ENCODE peak calls at places on chromosome X, in four cellular contexts. One of them, this sample, is unnamed.
A peak's percentile ranks its signal among the peaks of the same experiment; 100 is the strongest.

GRCh38 chrX:68599256-68600152 is 48.0 kb upstream of the STARD8 start:
- DNase-seq in upper lobe of left lung: no peak
- DNase-seq in AG09309: no peak
- DNase-seq in HFF-Myc: no peak
- DNase-seq in this sample: peak; percentile 17

GRCh38 chrX:150935466-150935865 is 37.0 kb upstream of the CD99L2 start:
- DNase-seq in HFF-Myc: no peak
- DNase-seq in upper lobe of left lung: no peak
- DNase-seq in AG09309: peak; percentile 63
- DNase-seq in this sample: peak; percentile 1

GRCh38 chrX:43958529-43958928 is 14.7 kb downstream of the NDP start:
- DNase-seq in upper lobe of left lung: no peak
- DNase-seq in AG09309: peak; percentile 58
- DNase-seq in HFF-Myc: peak; percentile 49
- DNase-seq in this sample: peak; percentile 89

GRCh38 chrX:118540342-118540741 is 44.7 kb downstream of the DOCK11 start:
- DNase-seq in upper lobe of left lung: no peak
- DNase-seq in HFF-Myc: no peak
- DNase-seq in AG09309: no peak
- DNase-seq in this sample: no peak

GRCh38 chrX:148562846-148563245 is 62.4 kb downstream of the AFF2 start:
- DNase-seq in AG09309: no peak
- DNase-seq in upper lobe of left lung: no peak
- DNase-seq in HFF-Myc: no peak
- DNase-seq in this sample: no peak

GRCh38 chrX:44873415-44874270 is 655 bp downstream of the KDM6A start:
- DNase-seq in upper lobe of left lung: peak; percentile 90
- DNase-seq in AG09309: no peak
- DNase-seq in HFF-Myc: no peak
- DNase-seq in this sample: peak; percentile 44

GRCh38 chrX:14941301-14941700 is 68.1 kb downstream of the MOSPD2 start:
- DNase-seq in HFF-Myc: no peak
- DNase-seq in upper lobe of left lung: no peak
- DNase-seq in AG09309: no peak
- DNase-seq in this sample: no peak

GRCh38 chrX:109049903-109050302 is 313.5 kb upstream of the IRS4 start:
- DNase-seq in AG09309: no peak
- DNase-seq in upper lobe of left lung: no peak
- DNase-seq in HFF-Myc: no peak
- DNase-seq in this sample: peak; percentile 0

GRCh38 chrX:73262991-73263390 is 48.3 kb upstream of the NAP1L2 start:
- DNase-seq in upper lobe of left lung: no peak
- DNase-seq in AG09309: no peak
- DNase-seq in HFF-Myc: no peak
- DNase-seq in this sample: no peak

GRCh38 chrX:139429913-139430312 is 100.6 kb upstream of the F9 start:
- DNase-seq in HFF-Myc: no peak
- DNase-seq in AG09309: no peak
- DNase-seq in upper lobe of left lung: no peak
- DNase-seq in this sample: no peak

GRCh38 chrX:11105080-11105479 is 6.1 kb upstream of the HCCS start:
- DNase-seq in upper lobe of left lung: no peak
- DNase-seq in AG09309: no peak
- DNase-seq in HFF-Myc: no peak
- DNase-seq in this sample: peak; percentile 43

GRCh38 chrX:115491766-115492165 is 69.2 kb upstream of the PLS3 start:
- DNase-seq in HFF-Myc: no peak
- DNase-seq in upper lobe of left lung: no peak
- DNase-seq in AG09309: no peak
- DNase-seq in this sample: peak; percentile 37

GRCh38 chrX:135543924-135544323 is 23.5 kb downstream of the INTS6L start:
- DNase-seq in HFF-Myc: no peak
- DNase-seq in AG09309: no peak
- DNase-seq in upper lobe of left lung: no peak
- DNase-seq in this sample: no peak

DNA sequence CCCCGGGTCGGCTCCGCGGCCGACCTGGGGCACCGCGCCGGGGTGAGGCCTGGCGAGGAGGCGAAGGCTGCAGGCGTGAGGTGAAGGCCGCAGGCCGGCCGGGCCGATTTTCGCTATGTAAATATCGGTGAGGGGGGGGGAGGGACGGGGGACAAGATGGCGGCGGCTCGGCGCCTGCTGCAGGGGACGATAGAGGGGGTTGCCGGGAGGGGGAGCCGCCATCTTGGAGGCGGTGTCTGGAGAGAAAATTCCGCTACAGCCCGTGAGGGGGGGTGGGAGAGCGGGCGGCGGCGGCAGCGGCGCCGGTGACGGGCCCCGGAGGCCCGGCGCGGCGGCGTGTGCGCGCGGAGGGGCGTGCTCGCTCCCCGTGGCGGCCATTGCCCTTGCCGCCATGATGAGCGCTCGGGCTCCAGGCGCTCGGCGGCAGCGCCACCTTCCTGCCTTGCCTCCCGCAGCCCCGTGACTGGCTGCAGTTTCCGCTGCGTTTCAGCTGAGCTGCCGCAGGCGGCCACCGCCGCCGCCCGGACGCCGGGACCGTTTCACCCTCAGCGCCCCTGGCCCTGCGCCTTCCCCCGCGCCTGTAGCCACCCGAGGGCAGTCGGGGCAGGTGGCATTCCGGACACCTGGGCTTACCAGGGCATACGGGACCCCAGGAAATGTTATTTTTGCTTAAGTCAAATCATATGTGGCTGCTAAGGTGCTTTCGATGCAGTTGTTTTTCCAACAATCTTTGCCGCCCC is 692 bp downstream of the ZFX start:
- DNase-seq in upper lobe of left lung: peak; percentile 93
- DNase-seq in HFF-Myc: peak; percentile 35
- DNase-seq in AG09309: peak; percentile 79
- DNase-seq in this sample: peak; percentile 85
- TF ChIP-seq CTCF in upper lobe of left lung: peak; percentile 87
- TF ChIP-seq CTCF in HFF-Myc: no peak
- TF ChIP-seq CTCF in AG09309: peak; percentile 46
- TF ChIP-seq CTCF in this sample: peak; percentile 1

DNA sequence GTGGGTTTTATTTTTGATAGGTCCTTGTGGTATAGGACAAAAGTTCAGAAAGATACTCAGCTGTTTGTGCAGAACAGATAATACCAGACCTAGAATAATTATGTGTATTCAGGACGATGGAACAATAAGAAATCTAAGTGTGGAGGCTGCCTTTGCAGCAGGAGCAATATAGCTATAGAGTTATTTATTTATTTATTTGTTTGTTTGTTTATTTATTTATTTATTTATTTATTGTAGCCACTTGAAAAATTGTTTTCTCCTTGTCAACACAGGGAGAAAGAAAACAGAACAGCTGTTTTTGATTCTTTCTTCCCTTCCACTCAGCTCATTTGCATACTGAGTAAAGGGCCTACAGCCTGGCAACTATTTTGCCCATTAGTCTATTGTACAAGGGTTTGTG is 55.9 kb upstream of the ESX1 start:
- DNase-seq in upper lobe of left lung: no peak
- DNase-seq in HFF-Myc: no peak
- DNase-seq in AG09309: no peak
- DNase-seq in this sample: no peak
- H3K4me3 ChIP-seq in upper lobe of left lung: no peak overlapping the region
- H3K4me3 ChIP-seq in HFF-Myc: no peak overlapping the region
- H3K4me3 ChIP-seq in AG09309: no peak overlapping the region
- H3K4me3 ChIP-seq in this sample: no peak overlapping the region

GRCh38 chrX:120793098-120793497 is 82.6 kb downstream of the CT47B1 start:
- DNase-seq in AG09309: no peak
- DNase-seq in HFF-Myc: no peak
- DNase-seq in upper lobe of left lung: no peak
- DNase-seq in this sample: no peak

GRCh38 chrX:120794525-120794975 is 81.1 kb downstream of the CT47B1 start:
- DNase-seq in upper lobe of left lung: no peak
- DNase-seq in AG09309: no peak
- DNase-seq in HFF-Myc: no peak
- DNase-seq in this sample: peak; percentile 63

GRCh38 chrX:120790552-120790951 is 85.1 kb downstream of the CT47B1 start:
- DNase-seq in AG09309: no peak
- DNase-seq in HFF-Myc: no peak
- DNase-seq in upper lobe of left lung: no peak
- DNase-seq in this sample: no peak

GRCh38 chrX:120790118-120790517 is 85.5 kb downstream of the CT47B1 start:
- DNase-seq in HFF-Myc: no peak
- DNase-seq in AG09309: peak; percentile 55
- DNase-seq in upper lobe of left lung: no peak
- DNase-seq in this sample: peak; percentile 86

DNA sequence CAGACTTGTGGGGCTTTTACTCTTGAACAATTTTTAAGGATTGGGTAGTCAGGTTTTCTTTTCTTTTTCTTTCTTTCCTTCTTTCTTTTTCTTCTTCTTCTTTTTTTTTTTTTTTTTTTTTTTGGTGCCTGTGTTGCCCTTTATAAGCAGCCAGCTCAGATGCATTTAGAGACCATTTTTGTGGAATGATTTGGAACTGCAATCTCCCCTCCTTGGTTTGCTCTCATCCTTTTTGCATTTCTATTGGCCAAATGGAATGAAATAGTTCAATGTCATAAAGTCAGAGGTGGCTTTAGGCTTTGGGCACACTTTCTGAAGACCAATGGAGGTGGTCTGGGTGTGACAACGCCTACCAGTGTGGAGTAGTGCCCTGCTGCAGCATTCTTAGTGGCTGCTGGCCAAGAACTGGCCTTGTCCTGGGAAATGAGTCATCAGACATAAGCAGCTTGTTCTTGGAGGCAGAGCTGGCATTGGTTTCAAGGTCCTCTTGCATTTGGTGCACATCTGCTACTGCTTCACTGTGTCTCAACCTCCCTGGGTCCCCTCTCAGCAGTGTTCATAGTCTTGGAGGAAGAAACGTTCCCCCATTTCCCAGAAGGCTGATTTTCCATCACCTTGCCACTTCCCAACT is 84.5 kb downstream of the CT47B1 start:
- DNase-seq in upper lobe of left lung: no peak
- DNase-seq in HFF-Myc: peak; percentile 58
- DNase-seq in AG09309: peak; percentile 46
- DNase-seq in this sample: peak; percentile 80
- TF ChIP-seq CTCF in upper lobe of left lung: no peak
- TF ChIP-seq CTCF in HFF-Myc: no peak
- TF ChIP-seq CTCF in AG09309: no peak
- TF ChIP-seq CTCF in this sample: no peak

DNA sequence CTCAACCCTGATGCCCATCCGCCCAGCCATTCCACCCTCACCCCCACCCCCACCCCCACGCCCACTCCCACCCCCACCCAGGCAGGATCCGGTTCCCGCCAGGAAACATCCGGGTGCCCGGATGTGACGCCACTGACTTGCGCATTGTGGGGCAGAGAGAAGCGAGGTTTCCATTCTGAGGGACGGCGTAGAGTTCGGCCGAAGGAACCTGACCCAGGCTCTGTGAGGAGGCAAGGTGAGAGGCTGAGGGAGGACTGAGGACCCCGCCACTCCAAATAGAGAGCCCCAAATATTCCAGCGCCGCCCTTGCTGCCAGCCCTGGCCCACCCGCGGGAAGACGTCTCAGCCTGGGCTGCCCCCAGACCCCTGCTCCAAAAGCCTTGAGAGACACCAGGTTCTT is at the start of gene MAGEA1:
- DNase-seq in HFF-Myc: no peak
- DNase-seq in upper lobe of left lung: no peak
- DNase-seq in AG09309: no peak
- DNase-seq in this sample: no peak
- H3K4me3 ChIP-seq in HFF-Myc: no peak within 1 kb of the TSS
- H3K4me3 ChIP-seq in upper lobe of left lung: no peak within 1 kb of the TSS
- H3K4me3 ChIP-seq in AG09309: no peak within 1 kb of the TSS
- H3K4me3 ChIP-seq in this sample: no peak within 1 kb of the TSS